ENCODE peak calls at places on chromosome 16, in ten cellular contexts. N is stomach, Y is ovary, B is A549, W is upper lobe of left lung, Z is SK-N-SH, S is transverse colon, P is tibial nerve, X is sigmoid colon, D is K562. L is an unnamed sample.

GRCh38 chr16:58485184-58485887 is 14.6 kb upstream of the NDRG4 start:
- DNase-seq in N (no peak), Y (no peak), B (no peak), W (no peak), Z (peak; percentile 54), S (no peak), P (no peak), X (no peak), D (no peak), L (no peak)

GRCh38 chr16:57503366-57503765 is 17.1 kb upstream of the DOK4 start:
- DNase-seq in N (no peak), Y (no peak), B (no peak), W (no peak), Z (no peak), S (no peak), P (no peak), X (peak; percentile 38), D (peak; percentile 46), L (no peak)

GRCh38 chr16:22782299-22782698 is 31.7 kb upstream of the HS3ST2 start:
- DNase-seq in N (no peak), Y (no peak), B (no peak), W (peak; percentile 33), Z (peak; percentile 21), S (no peak), P (no peak), X (no peak), D (no peak), L (no peak)

GRCh38 chr16:86498661-86499493 is 11.4 kb upstream of the FOXF1 start:
- DNase-seq in N (no peak), Y (no peak), B (no peak), W (no peak), Z (no peak), S (no peak), P (no peak), X (peak; percentile 88), D (no peak), L (no peak)

GRCh38 chr16:23345237-23345636 is 43.1 kb downstream of the SCNN1B start:
- DNase-seq in N (no peak), Y (no peak), B (no peak), W (no peak), Z (no peak), S (no peak), P (no peak), X (peak; percentile 20), D (no peak), L (no peak)

GRCh38 chr16:78962457-78962929 is 638.0 kb downstream of the MAF start:
- DNase-seq in N (no peak), Y (no peak), B (no peak), W (no peak), Z (no peak), S (no peak), P (no peak), X (no peak), D (no peak), L (no peak)

GRCh38 chr16:67862623-67863583 is 9.9 kb upstream of the EDC4 start:
- DNase-seq in N (peak; percentile 37), Y (no peak), B (no peak), W (no peak), Z (no peak), S (no peak), P (peak; percentile 51), X (peak; percentile 85), D (no peak), L (peak; percentile 82)

GRCh38 chr16:4501071-4501478 is 24.9 kb downstream of the HMOX2 start:
- DNase-seq in N (peak; percentile 88), Y (no peak), B (no peak), W (no peak), Z (no peak), S (no peak), P (no peak), X (no peak), D (no peak), L (no peak)

GRCh38 chr16:983044-984030 is 1.8 kb downstream of the SOX8 start:
- DNase-seq in N (no peak), Y (no peak), B (no peak), W (no peak), Z (peak; percentile 52), S (no peak), P (no peak), X (no peak), D (no peak), L (no peak)

GRCh38 chr16:68379472-68380347 is 68.6 kb downstream of the SMPD3 start:
- DNase-seq in N (no peak), Y (no peak), B (no peak), W (no peak), Z (no peak), S (no peak), P (no peak), X (no peak), D (peak; percentile 38), L (no peak)

DNA sequence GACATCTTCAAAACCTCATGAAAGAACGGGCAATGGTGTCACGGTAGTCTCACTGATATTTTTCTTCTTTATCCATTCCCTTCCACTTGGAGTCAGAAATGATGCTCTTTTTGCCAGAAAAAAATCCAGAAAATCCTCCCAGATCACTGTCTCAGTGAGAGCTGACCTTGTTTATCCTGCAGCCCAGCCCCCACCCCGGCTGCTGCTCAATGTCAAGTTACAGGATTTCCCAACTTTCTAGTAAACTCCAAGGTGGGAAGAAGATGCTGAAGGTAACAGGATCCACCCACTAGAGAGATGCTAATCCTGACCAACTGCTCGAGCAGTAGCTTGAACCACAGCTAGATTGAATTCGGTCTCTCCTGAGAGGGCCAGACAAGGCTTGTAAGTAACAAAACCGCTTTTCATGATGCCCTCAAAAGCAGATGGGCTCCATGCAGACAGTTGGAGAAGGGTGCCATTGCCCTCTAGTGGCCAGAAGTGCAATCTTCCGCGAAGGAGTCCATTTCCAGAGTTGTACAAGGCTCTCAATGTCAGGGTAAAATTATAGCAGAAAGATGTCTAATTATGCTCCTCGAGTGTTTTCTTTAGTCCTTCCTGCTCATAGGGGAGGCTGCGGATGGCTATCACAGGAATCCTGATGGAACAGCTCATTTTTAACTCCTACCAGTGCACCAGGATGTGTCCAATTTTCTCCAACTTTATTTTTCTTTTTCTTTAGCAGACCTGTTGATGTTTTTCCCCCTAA is 4.0 kb downstream of the CDH11 start:
- DNase-seq in N (peak; percentile 43), Y (peak; percentile 77), B (peak; percentile 51), W (peak; percentile 42), Z (peak; percentile 65), S (peak; percentile 70), P (peak; percentile 63), X (peak; percentile 85), D (peak; percentile 33), L (peak; percentile 72)
- H3K4me3 ChIP-seq in N (no peak overlapping the region), Y (no peak overlapping the region), B (no peak overlapping the region), W (no peak overlapping the region), Z (no peak overlapping the region), S (no peak overlapping the region), P (no peak overlapping the region), X (no peak overlapping the region), D (no peak overlapping the region), L (no peak overlapping the region)

DNA sequence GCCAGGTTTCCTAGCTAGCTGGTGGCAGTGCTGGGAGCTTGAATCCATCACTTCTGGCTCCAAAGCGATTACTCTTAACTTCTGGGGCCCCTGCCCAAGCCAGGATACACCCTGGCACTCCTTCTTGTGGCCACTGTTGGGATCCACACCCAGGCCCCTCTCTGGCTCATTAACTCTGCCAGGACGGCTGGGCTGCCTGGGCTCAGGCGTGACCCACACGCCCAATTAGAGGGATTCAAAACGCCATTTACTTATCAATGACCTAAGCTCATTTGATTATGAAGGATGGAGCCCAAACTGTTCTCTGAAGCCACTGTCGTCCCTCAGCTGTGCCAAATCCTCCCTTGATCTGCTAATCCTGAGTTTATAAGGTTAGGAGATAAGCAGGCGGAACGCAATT is 79.7 kb upstream of the BRD7 start:
- DNase-seq in N (no peak), Y (no peak), B (no peak), W (no peak), Z (peak; percentile 65), S (no peak), P (no peak), X (peak; percentile 15), D (no peak), L (no peak)
- TF ChIP-seq CTCF in N (no peak), Y (no peak), B (no peak), W (no peak), Z (no peak), S (no peak), P (no peak), X (no peak), D (peak; percentile 15), L (no peak)

DNA sequence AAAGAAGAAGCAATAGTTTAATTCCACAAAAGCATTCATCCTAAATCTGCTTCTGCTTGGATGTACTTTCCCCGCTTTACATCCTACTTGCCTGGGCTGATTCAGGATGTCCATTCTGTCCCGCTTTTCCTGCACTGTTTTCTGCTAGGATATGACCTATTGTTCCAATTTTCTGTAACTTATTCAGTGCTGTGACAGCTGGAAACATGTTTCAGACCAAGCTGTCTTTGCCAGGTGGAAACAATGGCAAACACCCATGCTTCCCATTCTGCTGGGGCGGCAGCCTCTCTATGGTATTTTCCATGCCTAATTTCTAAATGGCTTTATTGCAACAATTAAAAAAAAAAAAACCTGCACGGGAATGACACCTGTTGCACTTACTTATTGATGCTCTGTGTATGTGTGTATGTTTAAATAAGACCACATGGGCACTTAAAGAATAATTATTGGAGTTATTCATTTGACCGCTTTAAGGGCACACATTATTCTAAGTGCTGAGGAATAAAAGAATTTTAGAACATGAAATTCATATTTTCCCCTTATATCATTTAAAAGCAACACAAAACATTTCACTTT is 21.0 kb downstream of the COQ7 start:
- DNase-seq in N (no peak), Y (no peak), B (no peak), W (no peak), Z (no peak), S (no peak), P (no peak), X (no peak), D (no peak), L (no peak)
- TF ChIP-seq EP300 in N (no peak), Y (no peak), B (no peak), W (no peak), Z (no peak), S (no peak), P (no peak), X (no peak), D (no peak), L (no peak)

DNA sequence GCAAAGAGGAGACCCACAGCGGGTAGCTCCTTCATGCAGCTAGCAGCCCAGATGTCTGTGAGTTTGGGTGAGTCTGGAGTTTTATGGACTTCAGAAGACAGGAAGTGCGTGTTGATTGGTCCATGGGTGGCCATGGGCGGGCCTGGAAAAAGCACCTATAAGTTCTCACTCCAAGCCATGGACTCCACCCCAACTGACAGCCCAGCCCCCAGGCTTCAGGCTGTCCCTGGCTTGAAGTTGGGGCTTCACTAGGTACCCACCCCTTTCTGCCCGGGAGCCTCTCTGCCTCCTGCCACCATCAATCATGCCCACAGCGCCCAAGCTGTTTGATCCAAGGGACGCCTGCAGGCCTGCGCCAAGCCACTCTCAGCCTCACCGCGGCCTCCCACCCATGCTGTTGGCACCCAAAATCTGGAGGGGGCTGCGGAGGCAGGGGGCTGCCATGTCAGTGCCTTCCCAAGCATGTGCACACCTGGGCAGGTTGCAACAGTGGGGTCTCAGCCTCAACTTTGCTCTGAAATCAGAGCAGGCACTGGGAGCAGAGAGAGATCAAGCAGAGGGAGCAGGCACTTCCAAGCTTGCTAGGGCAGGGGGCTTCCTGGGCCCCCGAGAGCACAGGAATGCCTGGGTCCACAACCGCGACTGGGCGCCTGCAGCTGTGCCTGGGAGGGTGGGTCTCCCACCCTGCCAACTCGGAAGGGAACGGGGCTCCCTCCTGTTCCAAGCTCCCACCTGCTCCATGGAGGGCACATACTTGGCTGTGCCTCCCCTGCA is 1503.7 kb downstream of the CDH11 start:
- DNase-seq in N (no peak), Y (peak; percentile 10), B (peak; percentile 20), W (no peak), Z (no peak), S (no peak), P (no peak), X (no peak), D (no peak), L (no peak)
- H3K4me3 ChIP-seq in N (peak overlapping the region; percentile 19), Y (no peak overlapping the region), B (peak overlapping the region; percentile 61), W (peak overlapping the region; percentile 33), Z (peak overlapping the region; percentile 57), S (peak overlapping the region; percentile 48), P (peak overlapping the region; percentile 42), X (peak overlapping the region; percentile 48), D (no peak overlapping the region), L (peak overlapping the region; percentile 51)

L was measured in suprapubic skin.